ENCODE peak calls at places on chromosomes 13 and 19, in five cellular contexts. One of them, this sample, is unnamed.

GRCh38 chr13:40534456-40534855 is 132.0 kb downstream of the FOXO1 start:
- DNase-seq in NCI-H446: no peak
- DNase-seq in Ammon's horn: no peak
- DNase-seq in stimulated activated CD4-positive, alpha-beta T cell treated with anti-CD3 and anti-CD28 coated beads, Interleukin-4, amount 100 ng/mL, for 48 hours: no peak
- DNase-seq in AG09319: no peak
- DNase-seq in this sample: no peak

GRCh38 chr19:49684251-49684982 is 5.0 kb upstream of the ADM5 start:
- DNase-seq in NCI-H446: no peak
- DNase-seq in Ammon's horn: no peak
- DNase-seq in stimulated activated CD4-positive, alpha-beta T cell treated with anti-CD3 and anti-CD28 coated beads, Interleukin-4, amount 100 ng/mL, for 48 hours: no peak
- DNase-seq in AG09319: no peak
- DNase-seq in this sample: no peak

GRCh38 chr19:15358918-15359317 is 20.7 kb downstream of the AKAP8 start:
- DNase-seq in NCI-H446: no peak
- DNase-seq in Ammon's horn: no peak
- DNase-seq in AG09319: no peak
- DNase-seq in stimulated activated CD4-positive, alpha-beta T cell treated with anti-CD3 and anti-CD28 coated beads, Interleukin-4, amount 100 ng/mL, for 48 hours: no peak
- DNase-seq in this sample: no peak

GRCh38 chr19:52237771-52238400 is 31.5 kb upstream of the ZNF766 start:
- DNase-seq in stimulated activated CD4-positive, alpha-beta T cell treated with anti-CD3 and anti-CD28 coated beads, Interleukin-4, amount 100 ng/mL, for 48 hours: peak; percentile 17
- DNase-seq in AG09319: peak; percentile 27
- DNase-seq in Ammon's horn: peak; percentile 72
- DNase-seq in NCI-H446: peak; percentile 70
- DNase-seq in this sample: peak; percentile 50

GRCh38 chr13:33838567-33839131 is 20.7 kb downstream of the RFC3 start:
- DNase-seq in NCI-H446: no peak
- DNase-seq in stimulated activated CD4-positive, alpha-beta T cell treated with anti-CD3 and anti-CD28 coated beads, Interleukin-4, amount 100 ng/mL, for 48 hours: no peak
- DNase-seq in AG09319: peak; percentile 19
- DNase-seq in Ammon's horn: no peak
- DNase-seq in this sample: no peak

GRCh38 chr13:26678796-26679195 is 81.8 kb downstream of the GPR12 start:
- DNase-seq in stimulated activated CD4-positive, alpha-beta T cell treated with anti-CD3 and anti-CD28 coated beads, Interleukin-4, amount 100 ng/mL, for 48 hours: no peak
- DNase-seq in NCI-H446: no peak
- DNase-seq in Ammon's horn: no peak
- DNase-seq in AG09319: no peak
- DNase-seq in this sample: no peak

GRCh38 chr13:110541526-110541920 is 20.0 kb downstream of the RAB20 start:
- DNase-seq in Ammon's horn: no peak
- DNase-seq in AG09319: no peak
- DNase-seq in NCI-H446: no peak
- DNase-seq in stimulated activated CD4-positive, alpha-beta T cell treated with anti-CD3 and anti-CD28 coated beads, Interleukin-4, amount 100 ng/mL, for 48 hours: no peak
- DNase-seq in this sample: no peak

GRCh38 chr13:24905242-24905641 is 141.3 kb downstream of the RNF17 start:
- DNase-seq in NCI-H446: no peak
- DNase-seq in stimulated activated CD4-positive, alpha-beta T cell treated with anti-CD3 and anti-CD28 coated beads, Interleukin-4, amount 100 ng/mL, for 48 hours: no peak
- DNase-seq in AG09319: no peak
- DNase-seq in Ammon's horn: no peak
- DNase-seq in this sample: no peak

GRCh38 chr13:97295279-97296182 is 73.4 kb downstream of the MBNL2 start:
- DNase-seq in stimulated activated CD4-positive, alpha-beta T cell treated with anti-CD3 and anti-CD28 coated beads, Interleukin-4, amount 100 ng/mL, for 48 hours: no peak
- DNase-seq in Ammon's horn: no peak
- DNase-seq in NCI-H446: no peak
- DNase-seq in AG09319: no peak
- DNase-seq in this sample: no peak

GRCh38 chr19:10752237-10752912 is 34.5 kb downstream of the DNM2 start:
- DNase-seq in stimulated activated CD4-positive, alpha-beta T cell treated with anti-CD3 and anti-CD28 coated beads, Interleukin-4, amount 100 ng/mL, for 48 hours: no peak
- DNase-seq in Ammon's horn: peak; percentile 95
- DNase-seq in AG09319: no peak
- DNase-seq in NCI-H446: no peak
- DNase-seq in this sample: no peak